ENCODE peak calls at places on chromosomes 3 and 15, in four cellular contexts. C, U, S and R are unnamed samples.

GRCh38 chr3:14925729-14926591 is 21.4 kb upstream of the NR2C2 start:
- DNase-seq in C (no peak), U (peak), S (peak), R (peak)

GRCh38 chr15:20351448-20351961 is 190.1 kb downstream of the GOLGA6L6 start:
- DNase-seq in C (peak), U (no peak), S (no peak), R (no peak)

GRCh38 chr15:60883691-60884319 is 345.3 kb downstream of the RORA start:
- DNase-seq in C (no peak), U (no peak), S (no peak), R (no peak)

GRCh38 chr15:73927476-73928240 is 1.4 kb downstream of the LOXL1 start:
- DNase-seq in C (no peak), U (no peak), S (peak), R (peak)

GRCh38 chr15:96064351-96064756 is 266.1 kb upstream of the NR2F2 start:
- DNase-seq in C (no peak), U (no peak), S (peak), R (no peak)

GRCh38 chr15:34682673-34683072 is 72.1 kb downstream of the GJD2 start:
- DNase-seq in C (no peak), U (no peak), S (peak), R (peak)

GRCh38 chr15:39172380-39173281 is 408.2 kb upstream of the THBS1 start:
- DNase-seq in C (peak), U (no peak), S (peak), R (peak)

GRCh38 chr15:64507293-64507802 is 47.0 kb downstream of the ZNF609 start:
- DNase-seq in C (peak), U (peak), S (peak), R (peak)

GRCh38 chr3:14415501-14415900 is 13.1 kb downstream of the SLC6A6 start:
- DNase-seq in C (no peak), U (no peak), S (peak), R (peak)

GRCh38 chr3:126270145-126270811 is 86.9 kb downstream of the KLF15 start:
- DNase-seq in C (peak), U (no peak), S (peak), R (no peak)

GRCh38 chr3:27680517-27681246 is 41.4 kb downstream of the EOMES start:
- DNase-seq in C (no peak), U (no peak), S (no peak), R (peak)

GRCh38 chr3:30644615-30645014 is 38.2 kb downstream of the TGFBR2 start:
- DNase-seq in C (no peak), U (peak), S (peak), R (peak)

GRCh38 chr3:119662604-119663377 is 2.4 kb upstream of the POPDC2 start:
- DNase-seq in C (no peak), U (no peak), S (peak), R (no peak)

GRCh38 chr3:73419179-73419803 is 205.4 kb downstream of the PDZRN3 start:
- DNase-seq in C (no peak), U (no peak), S (peak), R (no peak)

GRCh38 chr3:42043116-42043796 is 47.9 kb upstream of the TRAK1 start:
- DNase-seq in C (no peak), U (no peak), S (peak), R (peak)

GRCh38 chr3:171457263-171458055 is 2.7 kb downstream of the TNIK start:
- DNase-seq in C (no peak), U (no peak), S (no peak), R (no peak)

GRCh38 chr3:119585867-119586570 is 6.7 kb downstream of the ADPRH start:
- DNase-seq in C (no peak), U (no peak), S (no peak), R (no peak)

GRCh38 chr15:70166506-70167087 is 68.9 kb upstream of the TLE3 start:
- DNase-seq in C (no peak), U (no peak), S (no peak), R (no peak)

GRCh38 chr3:14319654-14320182 is 82.7 kb upstream of the SLC6A6 start:
- DNase-seq in C (no peak), U (no peak), S (peak), R (peak)

GRCh38 chr3:52529376-52530333 is 4.0 kb downstream of the NT5DC2 start:
- DNase-seq in C (peak), U (no peak), S (peak), R (no peak)

GRCh38 chr15:42156266-42156922 is at the start of gene PLA2G4F:
- DNase-seq in C (no peak), U (no peak), S (no peak), R (no peak)

GRCh38 chr3:197019535-197019934 is 10.1 kb downstream of the MELTF start:
- DNase-seq in C (no peak), U (no peak), S (no peak), R (no peak)

GRCh38 chr3:99952306-99952705 is 134.6 kb downstream of the CMSS1 start:
- DNase-seq in C (no peak), U (peak), S (peak), R (peak)

GRCh38 chr15:27412413-27412812 is 441.4 kb downstream of the GABRG3 start:
- DNase-seq in C (no peak), U (no peak), S (no peak), R (no peak)

GRCh38 chr3:79885407-79885806 is 117.6 kb upstream of the ROBO1 start:
- DNase-seq in C (no peak), U (no peak), S (no peak), R (no peak)

GRCh38 chr15:88636654-88637053 is 2.2 kb upstream of the ISG20 start:
- DNase-seq in C (no peak), U (no peak), S (no peak), R (peak)

GRCh38 chr15:96360581-96361308 is 30.2 kb downstream of the NR2F2 start:
- DNase-seq in C (no peak), U (no peak), S (no peak), R (no peak)

GRCh38 chr3:125129512-125129962 is 73.7 kb upstream of the HEG1 start:
- DNase-seq in C (peak), U (peak), S (peak), R (peak)

GRCh38 chr3:152236741-152237140 is 32.0 kb upstream of the MBNL1 start:
- DNase-seq in C (no peak), U (no peak), S (no peak), R (no peak)

GRCh38 chr3:46481636-46482035 is 16.1 kb upstream of the RTP3 start:
- DNase-seq in C (no peak), U (peak), S (no peak), R (no peak)

GRCh38 chr3:67875858-67876257 is 221.4 kb upstream of the SUCLG2 start:
- DNase-seq in C (no peak), U (no peak), S (no peak), R (no peak)

GRCh38 chr15:55221090-55222011 is 24.6 kb upstream of the RSL24D1 start:
- DNase-seq in C (no peak), U (peak), S (peak), R (peak)

GRCh38 chr3:177968891-177969290 is 567.3 kb upstream of the KCNMB2 start:
- DNase-seq in C (no peak), U (no peak), S (no peak), R (no peak)

GRCh38 chr3:56111651-56112250 is 356.5 kb downstream of the ERC2 start:
- DNase-seq in C (no peak), U (no peak), S (no peak), R (no peak)

GRCh38 chr3:154130540-154130939 is 9.3 kb downstream of the ARHGEF26 start:
- DNase-seq in C (no peak), U (no peak), S (no peak), R (no peak)

GRCh38 chr15:97992831-97993230 is 32.3 kb downstream of the ARRDC4 start:
- DNase-seq in C (no peak), U (no peak), S (no peak), R (no peak)

GRCh38 chr3:150237490-150237889 is 170.6 kb upstream of the TSC22D2 start:
- DNase-seq in C (no peak), U (peak), S (peak), R (no peak)

GRCh38 chr3:41265823-41266273 is 66.5 kb downstream of the CTNNB1 start:
- DNase-seq in C (no peak), U (no peak), S (peak), R (peak)

GRCh38 chr15:70286110-70286806 is 188.5 kb upstream of the TLE3 start:
- DNase-seq in C (no peak), U (no peak), S (no peak), R (no peak)